ENCODE peak calls at places on chromosomes 7 and 10, in five cellular contexts. One of them, this sample, is unnamed.

GRCh38 chr10:102433619-102434046 is 1.3 kb upstream of the CUEDC2 start:
- DNase-seq in Karpas-422: no peak
- DNase-seq in H9: no peak
- DNase-seq in HCT116: no peak
- DNase-seq in PC-3: no peak
- DNase-seq in this sample: no peak

GRCh38 chr10:103724771-103725170 is 130.6 kb downstream of the SH3PXD2A start:
- DNase-seq in H9: no peak
- DNase-seq in HCT116: no peak
- DNase-seq in PC-3: no peak
- DNase-seq in Karpas-422: no peak
- DNase-seq in this sample: peak; percentile 62

GRCh38 chr10:8403711-8404371 is 349.4 kb downstream of the GATA3 start:
- DNase-seq in Karpas-422: no peak
- DNase-seq in H9: peak; percentile 72
- DNase-seq in HCT116: no peak
- DNase-seq in PC-3: no peak
- DNase-seq in this sample: no peak

GRCh38 chr10:95289003-95289920 is 1.5 kb downstream of the PDLIM1 start:
- DNase-seq in H9: peak; percentile 60
- DNase-seq in Karpas-422: peak; percentile 40
- DNase-seq in PC-3: peak; percentile 71
- DNase-seq in HCT116: no peak
- DNase-seq in this sample: no peak

GRCh38 chr7:135602304-135602703 is 44.6 kb downstream of the NUP205 start:
- DNase-seq in HCT116: no peak
- DNase-seq in H9: no peak
- DNase-seq in PC-3: no peak
- DNase-seq in Karpas-422: no peak
- DNase-seq in this sample: peak; percentile 7

GRCh38 chr10:27207350-27207749 is 33.2 kb downstream of the ACBD5 start:
- DNase-seq in PC-3: no peak
- DNase-seq in H9: no peak
- DNase-seq in HCT116: no peak
- DNase-seq in Karpas-422: no peak
- DNase-seq in this sample: peak; percentile 44

GRCh38 chr7:5143935-5144903 is 45.8 kb upstream of the WIPI2 start:
- DNase-seq in PC-3: no peak
- DNase-seq in Karpas-422: no peak
- DNase-seq in HCT116: no peak
- DNase-seq in H9: no peak
- DNase-seq in this sample: peak; percentile 18

GRCh38 chr7:133064082-133064825 is 17.6 kb downstream of the CHCHD3 start:
- DNase-seq in PC-3: no peak
- DNase-seq in H9: no peak
- DNase-seq in Karpas-422: no peak
- DNase-seq in HCT116: no peak
- DNase-seq in this sample: no peak

GRCh38 chr10:113825791-113826190 is 28.1 kb downstream of the DCLRE1A start:
- DNase-seq in Karpas-422: no peak
- DNase-seq in PC-3: no peak
- DNase-seq in HCT116: no peak
- DNase-seq in H9: no peak
- DNase-seq in this sample: no peak

GRCh38 chr10:80461208-80462183 is 7.4 kb downstream of the TSPAN14 start:
- DNase-seq in Karpas-422: no peak
- DNase-seq in HCT116: no peak
- DNase-seq in PC-3: no peak
- DNase-seq in H9: no peak
- DNase-seq in this sample: no peak

GRCh38 chr7:84697506-84697905 is 489.4 kb downstream of the SEMA3D start:
- DNase-seq in PC-3: peak; percentile 9
- DNase-seq in Karpas-422: no peak
- DNase-seq in HCT116: no peak
- DNase-seq in H9: no peak
- DNase-seq in this sample: peak; percentile 97

GRCh38 chr7:39952378-39952777 is 2.3 kb downstream of the CDK13 start:
- DNase-seq in HCT116: no peak
- DNase-seq in PC-3: peak; percentile 35
- DNase-seq in H9: no peak
- DNase-seq in Karpas-422: peak; percentile 65
- DNase-seq in this sample: peak; percentile 9

GRCh38 chr7:6636741-6637543 is at the start of gene ZNF316:
- DNase-seq in H9: no peak
- DNase-seq in Karpas-422: peak; percentile 84
- DNase-seq in PC-3: peak; percentile 35
- DNase-seq in HCT116: no peak
- DNase-seq in this sample: peak; percentile 21

GRCh38 chr10:89478085-89478738 is 57.2 kb downstream of the SLC16A12 start:
- DNase-seq in PC-3: no peak
- DNase-seq in HCT116: no peak
- DNase-seq in Karpas-422: no peak
- DNase-seq in H9: peak; percentile 31
- DNase-seq in this sample: peak; percentile 62

GRCh38 chr10:79058899-79059771 is 9.6 kb upstream of the ZMIZ1 start:
- DNase-seq in H9: no peak
- DNase-seq in Karpas-422: no peak
- DNase-seq in HCT116: no peak
- DNase-seq in PC-3: no peak
- DNase-seq in this sample: no peak

GRCh38 chr10:8738987-8739386 is 684.5 kb downstream of the GATA3 start:
- DNase-seq in Karpas-422: no peak
- DNase-seq in H9: no peak
- DNase-seq in PC-3: no peak
- DNase-seq in HCT116: no peak
- DNase-seq in this sample: no peak

GRCh38 chr7:30931927-30932540 is 20.4 kb downstream of the AQP1 start:
- DNase-seq in Karpas-422: no peak
- DNase-seq in HCT116: no peak
- DNase-seq in PC-3: no peak
- DNase-seq in H9: no peak
- DNase-seq in this sample: no peak

GRCh38 chr7:85950871-85951270 is 692.8 kb upstream of the GRM3 start:
- DNase-seq in HCT116: no peak
- DNase-seq in PC-3: no peak
- DNase-seq in Karpas-422: no peak
- DNase-seq in H9: no peak
- DNase-seq in this sample: no peak

GRCh38 chr10:3126741-3127342 is 45.7 kb downstream of the PITRM1 start:
- DNase-seq in Karpas-422: no peak
- DNase-seq in PC-3: no peak
- DNase-seq in HCT116: no peak
- DNase-seq in H9: no peak
- DNase-seq in this sample: no peak

GRCh38 chr10:22252286-22252800 is 34.5 kb upstream of the EBLN1 start:
- DNase-seq in H9: peak; percentile 46
- DNase-seq in HCT116: no peak
- DNase-seq in Karpas-422: peak; percentile 51
- DNase-seq in PC-3: no peak
- DNase-seq in this sample: peak; percentile 46

GRCh38 chr10:22647244-22647643 is 67.1 kb downstream of the PIP4K2A start:
- DNase-seq in HCT116: no peak
- DNase-seq in Karpas-422: no peak
- DNase-seq in PC-3: no peak
- DNase-seq in H9: no peak
- DNase-seq in this sample: no peak

GRCh38 chr10:91164520-91165065 is 55.9 kb upstream of the PCGF5 start:
- DNase-seq in Karpas-422: no peak
- DNase-seq in HCT116: no peak
- DNase-seq in H9: no peak
- DNase-seq in PC-3: peak; percentile 22
- DNase-seq in this sample: peak; percentile 12

GRCh38 chr7:37508063-37508462 is 59.4 kb upstream of the ELMO1 start:
- DNase-seq in Karpas-422: no peak
- DNase-seq in HCT116: no peak
- DNase-seq in H9: no peak
- DNase-seq in PC-3: no peak
- DNase-seq in this sample: no peak

GRCh38 chr7:71871446-71871845 is 540.7 kb downstream of the CALN1 start:
- DNase-seq in PC-3: no peak
- DNase-seq in HCT116: no peak
- DNase-seq in Karpas-422: no peak
- DNase-seq in H9: no peak
- DNase-seq in this sample: no peak

GRCh38 chr7:113880467-113881040 is 38.3 kb downstream of the PPP1R3A start:
- DNase-seq in PC-3: no peak
- DNase-seq in H9: no peak
- DNase-seq in HCT116: no peak
- DNase-seq in Karpas-422: no peak
- DNase-seq in this sample: no peak

GRCh38 chr7:93981480-93981874 is 22.7 kb downstream of the BET1 start:
- DNase-seq in Karpas-422: no peak
- DNase-seq in H9: peak; percentile 39
- DNase-seq in HCT116: no peak
- DNase-seq in PC-3: no peak
- DNase-seq in this sample: no peak

GRCh38 chr10:24603333-24603732 is 120.4 kb downstream of the ARHGAP21 start:
- DNase-seq in PC-3: peak; percentile 53
- DNase-seq in Karpas-422: no peak
- DNase-seq in HCT116: no peak
- DNase-seq in H9: no peak
- DNase-seq in this sample: peak; percentile 61

DNA sequence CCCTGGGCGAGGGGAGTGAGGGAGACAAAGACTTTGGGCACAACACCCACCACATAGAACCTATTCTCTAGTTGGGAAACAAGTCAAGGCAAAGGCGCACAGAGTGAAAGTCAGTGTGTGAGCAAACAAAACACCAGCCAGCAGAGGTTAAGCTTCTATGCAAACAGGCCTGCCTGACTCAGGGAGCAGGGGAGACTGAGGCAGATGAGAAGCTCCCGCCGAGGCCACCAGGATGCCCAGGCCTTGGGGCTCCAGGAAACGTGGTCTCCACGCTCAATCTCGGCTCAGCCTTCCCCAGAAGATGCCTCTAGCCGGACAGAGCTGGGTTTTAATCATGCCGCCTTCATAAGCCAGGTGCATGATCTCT is 74.1 kb upstream of the KCNMA1 start:
- DNase-seq in PC-3: no peak
- DNase-seq in HCT116: no peak
- DNase-seq in H9: no peak
- DNase-seq in Karpas-422: no peak
- DNase-seq in this sample: no peak
- H3K4me2 ChIP-seq in PC-3: peak overlapping the region; percentile 79
- H3K4me2 ChIP-seq in HCT116: peak overlapping the region; percentile 51
- H3K4me2 ChIP-seq in H9: peak overlapping the region; percentile 51
- H3K4me2 ChIP-seq in Karpas-422: peak overlapping the region; percentile 81
- H3K4me2 ChIP-seq in this sample: peak overlapping the region; percentile 90

GRCh38 chr10:127123626-127124025 is 72.8 kb downstream of the INSYN2A start:
- DNase-seq in Karpas-422: no peak
- DNase-seq in HCT116: no peak
- DNase-seq in H9: no peak
- DNase-seq in PC-3: no peak
- DNase-seq in this sample: peak; percentile 27
- H3K9ac ChIP-seq in Karpas-422: no peak overlapping the region
- H3K9ac ChIP-seq in HCT116: no peak overlapping the region
- H3K9ac ChIP-seq in H9: no peak overlapping the region
- H3K9ac ChIP-seq in PC-3: no peak overlapping the region
- H3K9ac ChIP-seq in this sample: no peak overlapping the region

DNA sequence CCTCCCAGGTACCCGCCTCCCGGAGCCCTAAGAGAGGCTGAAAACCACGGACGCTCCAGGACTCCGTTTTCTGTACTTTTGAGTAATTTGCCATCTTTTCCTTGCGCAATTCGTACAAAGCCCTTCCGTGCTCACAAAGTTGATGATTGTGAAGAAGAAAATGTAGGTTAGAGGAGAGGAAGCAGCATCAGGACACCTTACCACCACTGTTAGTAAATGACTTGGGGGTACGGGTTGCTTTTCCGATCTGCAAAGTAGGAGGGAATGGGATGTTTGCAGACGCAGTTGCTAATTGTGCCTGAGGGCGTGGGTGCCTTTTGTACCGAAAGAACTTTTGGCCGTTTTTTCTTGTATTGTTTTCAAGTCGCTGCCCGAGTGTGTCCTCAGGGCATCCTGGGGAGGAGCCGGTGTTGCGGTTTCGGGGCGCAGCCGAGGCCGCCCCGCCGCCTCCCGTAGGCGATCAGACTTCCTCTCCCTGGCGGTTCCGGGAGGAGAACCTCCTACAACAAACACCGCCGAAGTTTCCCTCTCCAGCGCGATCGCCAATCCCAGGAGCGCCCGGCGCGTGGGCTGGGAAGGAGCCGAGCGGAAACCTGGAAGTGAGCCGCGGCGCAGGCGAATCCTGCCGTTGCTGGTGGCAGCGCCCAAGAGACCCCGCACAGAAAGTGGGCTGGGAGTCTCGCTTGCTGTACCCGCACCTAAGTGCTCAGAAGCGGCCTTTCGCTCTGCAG is 985 bp downstream of the PRR15 start:
- DNase-seq in HCT116: no peak
- DNase-seq in Karpas-422: no peak
- DNase-seq in PC-3: peak; percentile 92
- DNase-seq in H9: peak; percentile 43
- DNase-seq in this sample: peak; percentile 46
- H3K4me2 ChIP-seq in HCT116: peak overlapping the region; percentile 99
- H3K4me2 ChIP-seq in Karpas-422: no peak overlapping the region
- H3K4me2 ChIP-seq in PC-3: peak overlapping the region; percentile 99
- H3K4me2 ChIP-seq in H9: peak overlapping the region; percentile 71
- H3K4me2 ChIP-seq in this sample: peak overlapping the region; percentile 98

GRCh38 chr7:99099499-99100077 is 44.3 kb downstream of the SMURF1 start:
- DNase-seq in H9: no peak
- DNase-seq in PC-3: no peak
- DNase-seq in Karpas-422: no peak
- DNase-seq in HCT116: no peak
- DNase-seq in this sample: no peak

GRCh38 chr7:99098317-99098823 is 45.5 kb downstream of the SMURF1 start:
- DNase-seq in HCT116: no peak
- DNase-seq in H9: no peak
- DNase-seq in Karpas-422: no peak
- DNase-seq in PC-3: no peak
- DNase-seq in this sample: no peak

GRCh38 chr7:99097730-99098129 is 46.2 kb downstream of the SMURF1 start:
- DNase-seq in PC-3: no peak
- DNase-seq in Karpas-422: no peak
- DNase-seq in H9: no peak
- DNase-seq in HCT116: no peak
- DNase-seq in this sample: no peak

GRCh38 chr7:99096124-99096887 is 47.6 kb downstream of the SMURF1 start:
- DNase-seq in H9: no peak
- DNase-seq in PC-3: no peak
- DNase-seq in Karpas-422: no peak
- DNase-seq in HCT116: no peak
- DNase-seq in this sample: no peak

DNA sequence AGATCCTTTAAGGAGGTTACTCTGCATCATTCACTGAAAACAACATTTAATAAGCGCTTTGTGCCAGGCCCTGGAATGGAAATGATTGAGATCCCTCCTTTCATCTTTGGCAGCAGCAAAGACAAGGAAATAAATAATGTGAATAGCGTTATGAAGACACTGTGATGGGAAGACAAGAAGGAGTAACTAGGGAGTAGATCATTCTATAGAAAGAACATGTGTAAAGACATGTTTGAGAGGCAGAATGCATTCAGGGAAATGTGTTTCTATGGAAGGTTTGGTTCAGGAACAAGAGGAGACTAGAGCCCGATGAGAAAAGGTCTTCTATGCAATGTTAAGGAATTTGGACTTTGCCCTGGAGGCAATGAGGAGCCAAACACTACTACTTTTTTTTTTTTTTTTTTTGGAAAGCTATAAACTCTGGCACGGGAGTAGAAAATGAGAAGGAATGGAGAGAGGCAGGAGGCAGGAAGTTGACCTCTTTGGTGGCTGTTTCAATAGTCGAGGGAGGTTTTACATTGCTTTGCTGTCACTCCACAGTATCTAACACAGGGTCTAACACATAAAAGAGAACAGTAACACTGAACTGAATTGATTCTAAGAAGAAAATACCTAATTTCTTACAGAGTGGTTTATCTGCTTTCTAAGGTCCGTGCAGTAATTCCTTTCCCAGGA is 44.9 kb downstream of the SMURF1 start:
- DNase-seq in H9: no peak
- DNase-seq in PC-3: peak; percentile 56
- DNase-seq in Karpas-422: no peak
- DNase-seq in HCT116: peak; percentile 26
- DNase-seq in this sample: no peak
- H3K9ac ChIP-seq in H9: no peak overlapping the region
- H3K9ac ChIP-seq in PC-3: no peak overlapping the region
- H3K9ac ChIP-seq in Karpas-422: no peak overlapping the region
- H3K9ac ChIP-seq in HCT116: peak overlapping the region; percentile 10
- H3K9ac ChIP-seq in this sample: peak overlapping the region; percentile 19

This sample was measured in astrocyte.